ENCODE peak calls at places on chromosomes 13 and 19, in four cellular contexts. J, Y, W and B are unnamed samples.

GRCh38 chr19:58575183-58576041 is 2.3 kb upstream of the MZF1 start:
- DNase-seq in J (peak; percentile 87), Y (peak; percentile 83), W (peak; percentile 58), B (peak; percentile 87)

GRCh38 chr19:11942843-11943108 is 17.9 kb downstream of the ZNF700 start:
- DNase-seq in Y (no peak), W (no peak), J (no peak), B (no peak)

GRCh38 chr19:10695401-10696398 is 5.5 kb upstream of the QTRT1 start:
- DNase-seq in W (peak; percentile 45), J (peak; percentile 96), Y (peak; percentile 84), B (peak; percentile 98)

GRCh38 chr13:26019881-26020535 is 31.8 kb downstream of the SHISA2 start:
- DNase-seq in Y (no peak), J (peak; percentile 33), W (no peak), B (no peak)

GRCh38 chr13:105343134-105343806 is 1192.2 kb downstream of the EFNB2 start:
- DNase-seq in Y (no peak), J (no peak), W (no peak), B (no peak)

GRCh38 chr19:13162749-13163608 is 12.8 kb downstream of the IER2 start:
- DNase-seq in J (peak; percentile 92), Y (peak; percentile 98), W (peak; percentile 80), B (peak; percentile 94)

GRCh38 chr13:39335721-39336120 is 267.3 kb downstream of the LHFPL6 start:
- DNase-seq in Y (no peak), W (no peak), J (no peak), B (no peak)

GRCh38 chr19:55674459-55674840 is 576 bp upstream of the EPN1 start:
- DNase-seq in J (no peak), W (no peak), Y (no peak), B (no peak)

GRCh38 chr13:76067850-76068249 is 431.7 kb downstream of the LMO7 start:
- DNase-seq in Y (no peak), W (no peak), J (no peak), B (no peak)

GRCh38 chr19:10812902-10813404 is 23.1 kb downstream of the TMED1 start:
- DNase-seq in W (no peak), J (no peak), Y (no peak), B (peak; percentile 91)

GRCh38 chr19:7868671-7869452 is 5.3 kb downstream of the PRR36 start:
- DNase-seq in W (peak; percentile 13), Y (peak; percentile 87), J (peak; percentile 97), B (peak; percentile 78)

GRCh38 chr13:97468331-97468730 is 34.4 kb downstream of the RAP2A start:
- DNase-seq in Y (peak; percentile 55), J (no peak), W (no peak), B (no peak)

GRCh38 chr13:28089065-28089464 is 11.3 kb downstream of the FLT3 start:
- DNase-seq in J (no peak), W (no peak), Y (no peak), B (no peak)

GRCh38 chr19:57633832-57634131 is 814 bp downstream of the ZNF211 start:
- DNase-seq in Y (no peak), J (peak; percentile 41), W (no peak), B (no peak)

GRCh38 chr19:18649371-18650047 is 12.7 kb downstream of the KLHL26 start:
- DNase-seq in W (no peak), J (no peak), Y (no peak), B (no peak)

GRCh38 chr13:80550856-80551532 is 210.1 kb upstream of the SPRY2 start:
- DNase-seq in J (no peak), W (no peak), Y (no peak), B (peak; percentile 6)
- H3K9ac ChIP-seq in J (no peak overlapping the region), W (no peak overlapping the region), Y (no peak overlapping the region), B (no peak overlapping the region)

DNA sequence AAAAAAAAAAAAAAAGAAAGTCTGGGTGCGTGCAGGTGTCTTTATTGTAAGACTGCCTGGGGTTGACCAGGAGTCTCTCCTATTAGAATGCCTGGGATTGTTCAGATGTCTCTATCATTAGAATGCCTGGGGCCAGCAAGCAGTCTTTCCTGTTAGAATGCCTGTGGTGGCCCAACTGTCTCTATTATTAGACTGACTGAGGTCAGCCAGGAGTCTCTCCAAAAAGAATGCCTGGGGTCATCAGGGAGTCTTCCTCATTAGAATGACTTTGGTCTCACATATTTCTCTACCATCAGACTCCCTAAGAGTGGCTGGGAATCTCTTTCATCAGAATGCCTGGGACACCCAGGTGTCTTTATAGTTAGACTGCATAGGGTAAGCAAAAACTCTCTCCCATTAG is 1577.5 kb downstream of the UQCRFS1 start:
- DNase-seq in J (no peak), Y (no peak), W (no peak), B (no peak)
- TF ChIP-seq CBX5 in J (no peak), Y (no peak), W (no peak), B (no peak)

GRCh38 chr19:480016-480855 is 16.1 kb upstream of the MADCAM1 start:
- DNase-seq in Y (peak; percentile 63), W (no peak), J (peak; percentile 86), B (peak; percentile 77)
- H3K9ac ChIP-seq in Y (no peak overlapping the region), W (no peak overlapping the region), J (no peak overlapping the region), B (peak overlapping the region; percentile 78)

GRCh38 chr19:33947565-33947964 is 150.9 kb downstream of the KCTD15 start:
- DNase-seq in J (no peak), Y (no peak), W (no peak), B (no peak)
- TF ChIP-seq CBX5 in J (no peak), Y (no peak), W (no peak), B (no peak)

DNA sequence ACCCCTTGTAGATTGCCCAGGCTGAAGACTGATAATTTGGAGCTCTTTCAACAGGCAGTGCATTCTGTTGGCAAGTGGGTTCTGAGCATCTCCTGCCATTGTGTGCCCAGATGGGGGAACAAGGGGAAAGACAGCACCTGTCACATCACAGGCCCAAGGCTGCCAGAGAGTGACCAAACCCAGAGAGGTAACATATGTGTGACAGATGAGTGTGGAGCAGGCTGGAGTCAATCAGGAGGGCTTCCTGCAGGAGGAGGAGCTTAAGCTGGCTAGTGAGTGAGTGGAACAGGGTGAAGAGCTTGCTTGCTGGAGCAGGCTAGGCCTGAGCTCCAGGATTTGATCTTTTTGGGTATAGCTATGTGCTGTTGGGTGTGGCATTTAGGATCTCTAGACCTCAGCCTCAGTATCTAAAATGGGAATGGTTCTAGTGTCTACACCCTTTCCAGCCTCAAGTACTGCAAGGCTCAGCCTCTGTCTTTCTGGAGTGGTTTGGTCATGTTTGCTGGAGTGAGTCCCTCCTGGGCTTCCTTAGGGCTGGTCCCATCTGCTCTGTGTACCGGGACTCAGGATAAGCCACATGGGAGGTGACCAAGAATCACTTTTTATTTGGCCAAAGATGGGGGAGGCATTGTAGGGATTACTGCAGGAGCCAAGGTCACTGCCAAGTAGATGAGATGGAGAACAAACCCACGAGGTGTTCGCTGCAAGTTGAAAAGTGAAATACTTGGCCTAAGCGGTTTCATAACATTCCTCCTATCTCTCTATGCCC is 152.4 kb upstream of the TSHZ3 start:
- DNase-seq in W (no peak), Y (no peak), J (peak; percentile 19), B (no peak)
- H3K9ac ChIP-seq in W (no peak overlapping the region), Y (no peak overlapping the region), J (no peak overlapping the region), B (no peak overlapping the region)